ENCODE peak calls at places on chromosomes 1 and 21, in seven cellular contexts. G is A549, P is body of pancreas, D is IMR-90, Y is gastrocnemius medialis, S is ovary, E is uterus. U is an unnamed sample.

GRCh38 chr21:40278345-40278744 is 411.1 kb downstream of the PCP4 start:
- DNase-seq in Y (no peak), G (no peak), S (no peak), P (no peak), D (no peak), E (no peak), U (no peak)

GRCh38 chr1:43836267-43836951 is 97.2 kb upstream of the ARTN start:
- DNase-seq in S (peak), P (peak), D (no peak), Y (peak), G (no peak), E (peak), U (peak)

GRCh38 chr1:193025218-193025617 is 33.9 kb downstream of the UCHL5 start:
- DNase-seq in P (no peak), Y (no peak), S (no peak), G (no peak), E (no peak), D (no peak), U (no peak)

GRCh38 chr1:147851149-147851548 is 51.4 kb upstream of the GJA8 start:
- DNase-seq in E (no peak), Y (no peak), D (peak), S (no peak), P (no peak), G (peak), U (no peak)

GRCh38 chr1:9027307-9027706 is 1.1 kb upstream of the SLC2A7 start:
- DNase-seq in S (no peak), Y (no peak), P (no peak), D (no peak), G (no peak), E (no peak), U (no peak)

GRCh38 chr1:26468911-26469310 is 3.3 kb upstream of the HMGN2 start:
- DNase-seq in S (peak), D (no peak), G (no peak), P (no peak), Y (peak), E (no peak), U (no peak)

GRCh38 chr1:242824435-242824834 is 299.9 kb upstream of the PLD5 start:
- DNase-seq in D (no peak), Y (no peak), P (no peak), G (peak), S (no peak), E (no peak), U (no peak)

GRCh38 chr1:50368179-50369007 is 54.9 kb downstream of the DMRTA2 start:
- DNase-seq in Y (no peak), G (peak), E (no peak), S (peak), D (peak), P (peak), U (peak)

GRCh38 chr1:197671140-197671539 is 104.1 kb downstream of the DENND1B start:
- DNase-seq in D (peak), S (no peak), G (no peak), P (no peak), E (no peak), Y (no peak), U (no peak)

GRCh38 chr1:7339953-7340352 is 431.1 kb upstream of the VAMP3 start:
- DNase-seq in D (peak), G (peak), P (no peak), Y (no peak), E (no peak), S (no peak), U (no peak)

GRCh38 chr1:178417858-178418257 is 78.9 kb downstream of the CLEC20A start:
- DNase-seq in G (peak), S (no peak), P (no peak), D (peak), E (no peak), Y (no peak), U (no peak)

GRCh38 chr1:230463760-230464159 is 37.6 kb upstream of the PGBD5 start:
- DNase-seq in P (no peak), D (no peak), Y (no peak), S (no peak), G (no peak), E (no peak), U (no peak)

GRCh38 chr1:201598396-201598795 is 59.5 kb downstream of the NAV1 start:
- DNase-seq in Y (no peak), G (no peak), E (no peak), D (no peak), P (peak), S (no peak), U (no peak)

GRCh38 chr1:56418047-56418680 is 161.2 kb downstream of the PLPP3 start:
- DNase-seq in D (no peak), G (no peak), P (no peak), Y (no peak), S (no peak), E (no peak), U (no peak)

GRCh38 chr1:103191327-103191726 is 83.0 kb upstream of the COL11A1 start:
- DNase-seq in P (no peak), E (no peak), Y (no peak), S (no peak), G (no peak), D (peak), U (no peak)

GRCh38 chr1:87712261-87712674 is 383.6 kb downstream of the LMO4 start:
- DNase-seq in D (no peak), Y (no peak), G (peak), P (no peak), S (no peak), E (no peak), U (no peak)

GRCh38 chr1:998905-999796 is 746 bp downstream of the HES4 start:
- DNase-seq in D (peak), E (peak), Y (no peak), G (no peak), S (no peak), P (no peak), U (no peak)

GRCh38 chr1:67560580-67561285 is 124.3 kb upstream of the GADD45A start:
- DNase-seq in S (no peak), Y (peak), E (no peak), D (peak), G (no peak), P (no peak), U (no peak)

GRCh38 chr1:116909511-116910378 is at the start of gene PTGFRN:
- DNase-seq in D (peak), Y (peak), S (peak), G (peak), E (peak), P (peak), U (no peak)
- TF ChIP-seq POLR2A in D (no peak), Y (no peak), S (peak), G (no peak), E (no peak), P (peak), U (no peak)

DNA sequence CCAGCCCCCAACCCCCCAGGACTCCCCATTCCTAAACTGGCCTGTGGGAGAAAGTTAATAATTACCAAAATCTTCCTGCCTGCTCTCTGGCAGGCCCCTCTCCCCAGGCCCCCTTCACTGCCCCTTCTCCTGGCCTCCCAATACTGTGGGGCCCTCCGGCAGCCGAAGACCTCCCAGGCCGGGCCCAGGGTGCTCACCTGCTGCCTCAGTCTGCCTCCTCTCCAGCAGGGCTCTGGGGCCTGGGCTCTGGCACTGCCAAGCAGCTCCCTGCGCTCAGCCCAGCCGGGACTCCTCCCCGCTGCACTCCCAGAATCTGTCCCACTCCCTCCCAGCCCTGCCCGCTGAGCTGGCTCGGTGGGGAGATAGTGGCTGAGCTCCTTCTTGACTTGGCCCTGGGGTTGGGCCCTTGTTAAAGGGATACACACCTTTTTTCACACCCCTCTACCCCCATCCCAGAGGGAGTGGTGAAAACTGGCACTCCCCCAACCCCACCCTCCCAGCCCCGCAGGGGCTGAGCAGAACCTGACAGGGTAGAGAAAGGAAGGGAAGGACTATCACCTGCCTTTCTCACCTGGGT is at the start of gene S100A16:
- DNase-seq in Y (peak), P (peak), D (peak), S (peak), G (peak), E (peak), U (no peak)
- TF ChIP-seq POLR2A in Y (peak), P (peak), D (peak), S (peak), G (peak), E (peak), U (no peak)

DNA sequence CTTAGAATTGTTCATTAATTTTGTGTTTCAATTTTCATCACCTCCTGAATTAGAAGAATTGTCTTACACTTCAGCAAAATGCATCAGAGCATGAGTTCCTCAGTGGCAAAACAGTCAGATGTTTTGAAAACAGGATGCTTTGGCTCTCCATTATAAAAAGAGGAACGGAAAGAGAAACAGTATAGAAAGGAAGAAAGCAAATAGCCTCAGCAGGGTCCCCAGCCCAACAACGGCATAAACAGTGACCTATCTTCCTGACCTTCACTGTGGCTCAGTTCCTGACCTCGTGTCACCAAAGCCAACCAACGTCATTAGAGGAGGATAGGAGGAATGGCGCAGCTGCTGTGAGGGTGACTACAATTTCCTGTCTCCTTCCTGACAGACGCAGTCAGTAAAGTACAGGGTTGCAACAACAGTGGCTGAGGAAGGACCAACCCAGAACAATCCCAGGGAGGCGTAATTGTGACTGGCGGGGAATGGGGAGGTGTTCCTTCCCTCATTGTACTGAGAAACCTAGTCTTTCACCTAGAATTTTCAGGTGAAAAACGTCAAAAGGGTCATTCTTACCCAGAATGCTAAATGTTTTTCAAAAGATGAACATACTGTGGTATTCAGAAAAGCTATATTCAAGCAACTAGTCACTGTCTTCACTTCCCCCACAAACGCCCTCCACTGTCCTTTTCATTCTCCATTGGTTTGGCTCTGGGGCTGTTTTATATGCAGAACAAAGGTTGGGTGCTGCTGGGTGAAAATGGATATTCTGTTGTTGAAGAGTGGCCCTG is 197.9 kb upstream of the SGIP1 start:
- DNase-seq in S (no peak), P (no peak), G (peak), Y (peak), D (peak), E (no peak), U (no peak)
- TF ChIP-seq POLR2A in S (no peak), P (no peak), G (no peak), Y (peak), D (no peak), E (peak), U (no peak)

DNA sequence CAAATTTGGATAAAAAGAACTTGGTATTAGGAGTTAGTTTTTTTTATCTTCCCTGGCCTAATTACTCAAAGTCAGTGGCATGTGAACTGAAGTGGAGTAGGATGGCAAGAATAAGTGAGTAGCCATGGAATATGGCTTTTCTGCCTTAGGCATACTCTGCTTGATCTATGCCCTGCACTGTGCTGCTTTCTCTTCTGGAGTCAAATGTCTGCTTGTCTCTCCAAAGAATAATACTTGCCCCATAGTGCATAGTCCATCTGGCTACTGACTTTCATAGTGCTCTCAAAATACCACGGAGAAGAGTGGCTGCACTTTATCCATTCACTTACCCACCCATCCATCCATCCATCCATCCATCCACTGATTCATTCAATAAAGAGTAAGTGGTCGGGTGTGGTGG is 13.4 kb downstream of the GREM2 start:
- DNase-seq in E (no peak), S (no peak), G (no peak), D (no peak), Y (no peak), P (no peak), U (no peak)
- TF ChIP-seq POLR2A in E (no peak), S (no peak), G (no peak), D (no peak), Y (no peak), P (no peak), U (no peak)

GRCh38 chr21:43345046-43345745 is 81.7 kb downstream of the SIK1 start:
- DNase-seq in S (no peak), G (no peak), Y (no peak), P (no peak), E (no peak), D (no peak), U (no peak)

GRCh38 chr21:43343992-43344886 is 82.7 kb downstream of the SIK1 start:
- DNase-seq in P (peak), S (no peak), Y (no peak), E (no peak), D (no peak), G (peak), U (no peak)

GRCh38 chr21:43342301-43342881 is 84.5 kb downstream of the SIK1 start:
- DNase-seq in D (no peak), E (no peak), P (no peak), G (no peak), Y (no peak), S (no peak), U (no peak)

GRCh38 chr21:43341349-43342163 is 85.4 kb downstream of the SIK1 start:
- DNase-seq in G (peak), P (no peak), Y (peak), S (no peak), D (peak), E (no peak), U (no peak)

DNA sequence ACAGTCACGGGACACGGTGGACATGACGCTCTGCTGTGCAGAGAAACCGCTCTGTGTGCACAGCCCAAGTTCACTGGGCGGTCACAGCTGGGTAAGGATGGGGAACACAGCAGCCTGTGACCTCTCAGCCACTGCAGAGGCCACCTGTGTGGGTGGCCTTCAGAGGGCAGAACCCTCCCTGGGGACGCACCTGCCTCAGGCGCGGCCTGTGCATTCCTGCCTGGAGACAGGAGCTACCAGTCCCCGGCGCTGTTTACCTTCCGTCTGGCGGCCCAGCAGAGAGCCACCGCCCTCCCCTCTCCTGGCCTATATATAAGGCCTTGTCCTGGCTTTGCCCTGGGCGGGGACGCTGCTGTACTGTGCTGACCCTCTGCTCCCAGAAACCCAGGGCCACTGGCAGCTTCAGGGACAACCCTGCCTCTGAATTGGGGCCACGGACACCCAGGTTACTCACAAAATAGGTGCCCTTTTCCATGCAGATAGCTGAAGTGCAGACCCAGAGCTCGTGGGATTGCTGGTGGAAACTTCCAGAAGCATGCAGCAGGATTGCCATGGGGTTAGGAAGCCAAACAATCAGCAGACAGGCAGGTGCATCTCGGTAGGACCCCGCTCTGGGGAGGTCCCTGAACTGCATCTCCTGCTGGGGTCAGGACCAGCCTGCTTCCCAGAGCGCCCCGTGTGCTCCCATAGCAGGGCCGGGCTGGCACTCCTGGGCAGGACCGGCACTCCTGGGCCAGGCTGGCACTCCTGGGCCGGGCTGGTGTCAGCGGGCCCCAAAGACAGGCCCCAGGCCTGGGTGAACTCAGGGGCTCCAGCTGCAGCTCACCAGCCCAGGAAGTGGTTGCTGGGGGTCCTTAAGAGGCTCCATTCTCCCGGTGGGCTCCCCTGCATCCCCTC is 83.6 kb downstream of the SIK1 start:
- DNase-seq in G (peak), E (no peak), P (peak), D (no peak), Y (no peak), S (no peak), U (no peak)
- TF ChIP-seq POLR2A in G (no peak), E (no peak), P (peak), D (no peak), Y (no peak), S (no peak), U (no peak)

DNA sequence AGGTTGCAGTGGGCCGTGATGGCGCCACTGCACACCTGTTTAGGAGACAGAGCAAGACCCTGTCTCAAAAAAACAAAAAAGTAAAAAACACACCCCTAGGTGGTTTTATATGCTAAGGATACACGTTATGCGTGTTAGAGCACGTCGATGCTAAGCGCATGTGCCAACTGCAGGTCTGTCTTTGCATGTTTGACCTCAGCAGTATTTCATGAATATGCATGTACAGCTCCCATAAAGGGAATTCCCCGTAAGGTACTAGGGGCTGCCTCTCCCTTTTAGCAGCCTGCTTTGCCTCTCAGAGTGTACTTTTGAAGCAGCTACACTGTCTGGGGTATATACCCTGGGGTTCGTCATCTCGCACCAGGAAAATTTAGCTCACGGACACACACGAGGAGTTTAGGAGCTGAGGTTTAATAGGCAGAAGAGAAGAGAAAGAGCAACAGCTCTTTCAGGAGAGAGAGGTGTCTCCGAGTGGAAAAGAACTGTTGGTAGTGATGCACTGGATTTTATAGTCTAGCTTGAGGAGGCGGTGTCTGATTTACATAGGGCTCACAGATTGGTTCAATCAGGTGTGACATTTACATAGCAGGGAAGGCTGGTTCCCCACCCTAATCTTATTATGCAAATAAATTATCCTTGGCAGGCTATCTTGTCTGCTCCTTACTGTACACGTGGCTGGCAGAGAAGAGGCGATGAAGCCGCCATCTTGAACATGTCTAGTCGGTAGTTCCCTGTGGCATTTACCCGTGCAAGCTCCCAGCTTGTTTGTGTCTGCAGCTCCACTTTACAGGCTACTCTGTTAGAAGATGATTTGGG is 4.2 kb upstream of the OTUD3 start:
- DNase-seq in P (no peak), E (no peak), G (no peak), Y (no peak), S (no peak), D (no peak), U (no peak)
- TF ChIP-seq POLR2A in P (no peak), E (no peak), G (no peak), Y (no peak), S (no peak), D (no peak), U (no peak)

GRCh38 chr1:23741609-23742008 is 1.7 kb upstream of the ELOA start:
- DNase-seq in S (no peak), D (no peak), P (no peak), Y (no peak), G (no peak), E (no peak), U (peak)

GRCh38 chr1:23747947-23748346 is 4.7 kb downstream of the ELOA start:
- DNase-seq in D (no peak), P (no peak), Y (no peak), G (no peak), E (no peak), S (no peak), U (no peak)

GRCh38 chr1:23742670-23743286 is 493 bp upstream of the ELOA start:
- DNase-seq in Y (no peak), G (peak), D (no peak), P (peak), E (no peak), S (no peak), U (no peak)

GRCh38 chr1:23745515-23745914 is 2.2 kb downstream of the ELOA start:
- DNase-seq in S (no peak), E (no peak), P (peak), G (peak), Y (no peak), D (peak), U (peak)

DNA sequence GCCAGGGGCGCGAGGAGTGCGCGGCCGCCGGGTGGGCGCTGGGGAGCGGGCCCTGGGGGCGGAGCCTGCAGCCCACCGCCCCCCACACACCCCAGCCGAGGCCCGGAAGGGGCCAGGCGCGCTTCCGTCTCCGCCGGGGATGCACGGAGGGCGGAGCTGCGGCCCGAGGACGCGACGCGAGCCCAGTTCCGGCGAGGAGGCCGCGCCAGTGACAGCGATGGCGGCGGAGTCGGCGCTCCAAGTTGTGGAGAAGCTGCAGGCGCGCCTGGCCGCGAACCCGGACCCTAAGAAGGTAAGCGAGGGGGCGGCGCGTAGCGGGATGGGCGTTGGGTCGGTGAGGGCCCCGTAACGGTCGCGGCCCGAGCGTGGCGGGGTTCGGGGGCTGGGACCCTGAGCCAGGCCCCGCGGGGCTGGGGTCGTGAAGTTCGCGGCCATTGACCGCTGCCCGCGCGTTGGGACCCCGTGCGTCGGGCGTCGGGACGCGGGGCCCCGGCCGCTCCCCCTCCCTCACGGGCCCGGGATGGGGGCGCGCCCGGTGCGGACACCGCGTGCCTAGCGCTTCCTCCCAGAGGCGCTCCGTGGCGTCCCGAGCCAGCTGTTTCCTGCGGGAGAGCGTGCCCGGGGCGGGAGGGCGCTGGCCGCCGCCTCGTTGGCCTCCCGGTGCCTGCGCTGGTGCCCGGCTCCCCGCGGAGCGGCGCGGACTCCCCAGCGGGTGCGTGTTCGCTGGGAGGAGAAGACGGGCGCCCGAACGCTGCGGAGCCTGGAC is at the start of gene ELOA:
- DNase-seq in Y (peak), E (peak), D (peak), P (peak), S (peak), G (peak), U (peak)
- TF ChIP-seq POLR2A in Y (peak), E (peak), D (peak), P (peak), S (peak), G (peak), U (peak)

GRCh38 chr1:45508295-45509151 is 8.4 kb downstream of the MMACHC start:
- DNase-seq in G (peak), E (no peak), D (no peak), P (no peak), Y (no peak), S (no peak), U (no peak)
- TF ChIP-seq POLR2A in G (no peak), E (no peak), D (peak), P (no peak), Y (no peak), S (no peak), U (no peak)